ENCODE peak calls at places on chromosome 6, in ten cellular contexts. I, V, J, Z, X, K, B, E, U and N are unnamed samples.

GRCh38 chr6:137954253-137954652 is 87.2 kb downstream of the TNFAIP3 start:
- DNase-seq in I (no peak), V (no peak), J (no peak), Z (no peak), X (no peak), K (no peak), B (no peak), E (no peak), U (no peak), N (no peak)

GRCh38 chr6:33248932-33249731 is 22.5 kb downstream of the VPS52 start:
- DNase-seq in I (peak), V (peak), J (peak), Z (peak), X (peak), K (peak), B (peak), E (peak), U (peak), N (peak)

GRCh38 chr6:38283734-38284362 is 355.9 kb downstream of the BTBD9 start:
- DNase-seq in I (no peak), V (peak), J (no peak), Z (no peak), X (no peak), K (no peak), B (no peak), E (no peak), U (no peak), N (no peak)

GRCh38 chr6:37784585-37784967 is 35.0 kb upstream of the ZFAND3 start:
- DNase-seq in I (no peak), V (peak), J (no peak), Z (no peak), X (no peak), K (no peak), B (no peak), E (no peak), U (no peak), N (no peak)

GRCh38 chr6:119355157-119355556 is 5.6 kb upstream of the MAN1A1 start:
- DNase-seq in I (no peak), V (peak), J (no peak), Z (no peak), X (no peak), K (no peak), B (no peak), E (no peak), U (no peak), N (no peak)

GRCh38 chr6:90364846-90365401 is 68.3 kb upstream of the BACH2 start:
- DNase-seq in I (no peak), V (no peak), J (no peak), Z (no peak), X (no peak), K (no peak), B (no peak), E (no peak), U (no peak), N (no peak)

GRCh38 chr6:137150072-137150471 is 23.4 kb downstream of the IL22RA2 start:
- DNase-seq in I (no peak), V (no peak), J (no peak), Z (no peak), X (no peak), K (no peak), B (no peak), E (no peak), U (no peak), N (no peak)

GRCh38 chr6:43771210-43771857 is 1.3 kb downstream of the VEGFA start:
- DNase-seq in I (peak), V (peak), J (no peak), Z (peak), X (peak), K (peak), B (peak), E (no peak), U (peak), N (peak)

GRCh38 chr6:169663468-169663867 is 38.4 kb downstream of the WDR27 start:
- DNase-seq in I (no peak), V (no peak), J (no peak), Z (no peak), X (no peak), K (no peak), B (no peak), E (no peak), U (no peak), N (no peak)

GRCh38 chr6:111551521-111552231 is 54.0 kb downstream of the TRAF3IP2 start:
- DNase-seq in I (no peak), V (peak), J (no peak), Z (no peak), X (peak), K (no peak), B (no peak), E (no peak), U (no peak), N (no peak)

GRCh38 chr6:36625161-36625919 is 31.2 kb downstream of the SRSF3 start:
- DNase-seq in I (no peak), V (peak), J (peak), Z (no peak), X (peak), K (peak), B (no peak), E (peak), U (peak), N (no peak)

GRCh38 chr6:1372690-1373089 is 16.7 kb upstream of the FOXF2 start:
- DNase-seq in I (no peak), V (peak), J (no peak), Z (no peak), X (no peak), K (no peak), B (no peak), E (peak), U (no peak), N (no peak)

GRCh38 chr6:148611213-148611612 is 135.6 kb upstream of the UST start:
- DNase-seq in I (no peak), V (peak), J (peak), Z (no peak), X (no peak), K (no peak), B (peak), E (peak), U (peak), N (no peak)

GRCh38 chr6:121664199-121664598 is 228.8 kb downstream of the GJA1 start:
- DNase-seq in I (no peak), V (no peak), J (no peak), Z (no peak), X (no peak), K (no peak), B (no peak), E (no peak), U (no peak), N (no peak)

GRCh38 chr6:131807644-131808459 is at the start of gene ENPP1:
- DNase-seq in I (peak), V (peak), J (peak), Z (peak), X (peak), K (peak), B (peak), E (no peak), U (peak), N (peak)
- TF ChIP-seq CTCF in I (no peak), V (peak), J (peak), Z (no peak), X (peak), K (no peak), B (no peak), E (peak), U (peak), N (no peak)

GRCh38 chr6:41786451-41787218 is 859 bp upstream of the TOMM6 start:
- DNase-seq in I (peak), V (peak), J (peak), Z (peak), X (peak), K (peak), B (peak), E (no peak), U (peak), N (peak)
- TF ChIP-seq CTCF in I (peak), V (peak), J (peak), Z (peak), X (peak), K (peak), B (peak), E (peak), U (peak), N (peak)

GRCh38 chr6:134437376-134437775 is 119.5 kb upstream of the SGK1 start:
- DNase-seq in I (no peak), V (peak), J (no peak), Z (no peak), X (peak), K (no peak), B (no peak), E (no peak), U (peak), N (no peak)
- TF ChIP-seq CTCF in I (no peak), V (no peak), J (no peak), Z (no peak), X (peak), K (no peak), B (no peak), E (no peak), U (no peak), N (no peak)

GRCh38 chr6:52284460-52285173 is at the start of gene MCM3:
- DNase-seq in I (peak), V (peak), J (peak), Z (peak), X (peak), K (peak), B (peak), E (peak), U (peak), N (peak)

GRCh38 chr6:52286798-52287432 is 2.4 kb upstream of the MCM3 start:
- DNase-seq in I (no peak), V (peak), J (no peak), Z (no peak), X (peak), K (peak), B (peak), E (peak), U (peak), N (peak)

GRCh38 chr6:52284131-52284459 is 447 bp downstream of the MCM3 start:
- DNase-seq in I (no peak), V (no peak), J (no peak), Z (no peak), X (peak), K (no peak), B (peak), E (no peak), U (no peak), N (no peak)

GRCh38 chr6:52283111-52283510 is 1.4 kb downstream of the MCM3 start:
- DNase-seq in I (no peak), V (no peak), J (no peak), Z (no peak), X (no peak), K (no peak), B (no peak), E (no peak), U (no peak), N (no peak)

GRCh38 chr6:52285174-52286068 is 879 bp upstream of the MCM3 start:
- DNase-seq in I (no peak), V (peak), J (peak), Z (no peak), X (no peak), K (no peak), B (no peak), E (peak), U (no peak), N (no peak)
- TF ChIP-seq CTCF in I (no peak), V (no peak), J (no peak), Z (peak), X (peak), K (peak), B (peak), E (peak), U (no peak), N (peak)

GRCh38 chr6:158226655-158227512 is 58.7 kb downstream of the GTF2H5 start:
- DNase-seq in I (no peak), V (no peak), J (no peak), Z (no peak), X (no peak), K (peak), B (no peak), E (no peak), U (no peak), N (no peak)
- TF ChIP-seq CTCF in I (no peak), V (no peak), J (no peak), Z (no peak), X (no peak), K (no peak), B (no peak), E (no peak), U (no peak), N (no peak)

GRCh38 chr6:158869604-158870417 is 50.6 kb upstream of the EZR start:
- DNase-seq in I (peak), V (peak), J (no peak), Z (peak), X (peak), K (peak), B (peak), E (no peak), U (peak), N (peak)
- TF ChIP-seq CTCF in I (no peak), V (no peak), J (no peak), Z (no peak), X (no peak), K (peak), B (no peak), E (no peak), U (no peak), N (no peak)

DNA sequence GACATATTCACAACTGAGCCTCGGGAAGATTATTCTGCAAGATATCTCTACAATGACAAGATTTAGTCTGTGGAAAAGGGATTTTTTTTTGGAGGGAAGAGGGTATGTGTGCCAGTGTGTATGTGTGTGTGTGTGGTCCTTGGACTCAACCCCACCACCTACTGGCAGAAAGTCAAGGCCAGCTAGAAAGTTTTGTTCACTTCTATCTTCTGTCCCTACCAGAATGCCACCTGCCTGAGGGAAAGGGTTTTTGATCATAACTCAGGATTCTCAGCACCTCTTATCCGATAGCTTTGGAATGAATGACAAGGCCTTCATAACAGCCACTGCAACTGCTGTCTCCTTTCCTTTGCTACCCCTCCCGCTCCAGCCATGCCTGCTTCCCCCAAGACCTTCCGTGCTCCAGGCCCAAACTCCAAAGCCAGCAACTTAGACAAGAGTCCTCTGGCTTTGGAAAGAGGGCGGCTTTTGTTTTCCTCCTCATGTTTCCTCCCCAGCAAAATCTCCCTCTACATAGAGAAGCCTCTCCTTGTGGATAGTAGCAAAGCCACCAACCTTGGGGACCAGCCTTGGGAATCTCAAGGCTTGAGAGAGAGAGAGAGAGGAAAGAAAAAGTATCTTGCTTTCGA is 18.6 kb downstream of the BTN3A1 start:
- DNase-seq in I (no peak), V (peak), J (no peak), Z (no peak), X (peak), K (no peak), B (no peak), E (no peak), U (peak), N (peak)
- TF ChIP-seq CTCF in I (no peak), V (peak), J (peak), Z (peak), X (peak), K (no peak), B (peak), E (peak), U (peak), N (peak)

GRCh38 chr6:80091506-80091905 is 15.0 kb upstream of the BCKDHB start:
- DNase-seq in I (no peak), V (no peak), J (no peak), Z (no peak), X (no peak), K (no peak), B (no peak), E (no peak), U (no peak), N (no peak)

GRCh38 chr6:80094017-80094416 is 12.5 kb upstream of the BCKDHB start:
- DNase-seq in I (no peak), V (peak), J (no peak), Z (no peak), X (peak), K (no peak), B (no peak), E (no peak), U (peak), N (no peak)

DNA sequence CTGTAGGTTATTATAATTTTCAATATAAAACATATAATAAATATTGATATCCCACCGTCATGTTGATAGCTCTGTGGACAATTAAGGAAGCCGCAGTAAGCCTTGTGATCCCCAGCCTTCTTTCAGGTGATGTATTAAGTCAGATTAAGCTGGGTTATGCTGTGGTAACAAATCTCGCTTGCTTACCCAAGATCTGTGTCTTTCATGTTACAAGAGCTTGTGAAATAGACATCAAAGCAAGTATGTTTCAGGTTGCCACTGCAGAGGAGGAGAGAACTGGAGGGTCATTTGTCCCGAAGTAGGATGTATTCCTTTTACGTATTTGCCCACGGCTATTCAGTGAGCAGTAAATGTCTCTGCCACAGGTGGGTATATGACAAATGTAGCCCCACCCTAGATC is 17.8 kb upstream of the BCKDHB start:
- DNase-seq in I (no peak), V (no peak), J (no peak), Z (no peak), X (no peak), K (no peak), B (no peak), E (no peak), U (no peak), N (no peak)
- TF ChIP-seq CTCF in I (no peak), V (no peak), J (no peak), Z (no peak), X (no peak), K (no peak), B (no peak), E (no peak), U (no peak), N (no peak)

DNA sequence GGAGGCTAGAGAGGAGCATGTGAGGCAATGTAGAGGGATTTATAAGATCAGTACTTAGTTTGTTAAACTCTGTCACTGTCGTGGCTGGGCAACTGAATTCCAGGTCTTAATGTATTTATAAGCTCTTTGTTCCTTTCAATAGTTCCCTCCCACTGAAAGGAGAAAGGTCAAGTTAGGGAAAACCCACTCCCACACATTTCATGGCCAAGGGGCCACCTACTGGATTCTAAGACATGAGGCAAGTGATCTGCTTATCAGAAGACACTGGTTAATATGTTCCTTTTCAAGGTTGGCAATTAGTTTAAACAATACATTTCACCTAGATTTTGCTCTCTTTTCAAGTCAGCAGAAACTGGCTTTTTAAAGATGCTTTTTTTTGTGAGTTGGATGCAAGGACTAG is 5.4 kb upstream of the GSTA5 start:
- DNase-seq in I (no peak), V (no peak), J (no peak), Z (no peak), X (no peak), K (no peak), B (no peak), E (no peak), U (no peak), N (no peak)
- TF ChIP-seq CTCF in I (no peak), V (no peak), J (no peak), Z (no peak), X (no peak), K (no peak), B (no peak), E (no peak), U (no peak), N (no peak)